ENCODE peak calls at places on chromosomes 6 and 20, in eight cellular contexts. W is KG1; G is activated CD4-positive, CD25-positive, alpha-beta regulatory T cell treated with anti-CD3 and anti-CD28 coated beads, Interleukin-2, amount 50 U/mL, for 72 hours; O is activated naive CD4-positive, alpha-beta T cell; L is lung; B is EH; F is heart right ventricle; U is HFF-Myc. V is an unnamed sample.

GRCh38 chr6:82322386-82322785 is 41.2 kb upstream of the TPBG start:
- DNase-seq in W (no peak), G (no peak), O (no peak), L (no peak), B (no peak), F (no peak), U (no peak), V (no peak)

GRCh38 chr6:86793649-86794048 is 143.7 kb upstream of the HTR1E start:
- DNase-seq in W (no peak), G (no peak), O (no peak), L (no peak), B (no peak), F (no peak), U (no peak), V (no peak)

GRCh38 chr6:34273242-34273805 is 24.5 kb upstream of the SMIM29 start:
- DNase-seq in W (no peak), G (no peak), O (no peak), L (peak), B (peak), F (peak), U (no peak), V (peak)

GRCh38 chr6:10529231-10529801 is 8.2 kb downstream of the GCNT2 start:
- DNase-seq in W (no peak), G (no peak), O (no peak), L (peak), B (peak), F (no peak), U (no peak), V (no peak)

GRCh38 chr6:45590751-45591184 is 213.0 kb upstream of the SUPT3H start:
- DNase-seq in W (no peak), G (no peak), O (no peak), L (peak), B (peak), F (no peak), U (no peak), V (no peak)

GRCh38 chr6:167758309-167759023 is 68.2 kb upstream of the AFDN start:
- DNase-seq in W (no peak), G (no peak), O (no peak), L (no peak), B (no peak), F (no peak), U (no peak), V (peak)

GRCh38 chr6:169852504-169853195 is 101.2 kb downstream of the ERMARD start:
- DNase-seq in W (no peak), G (no peak), O (no peak), L (peak), B (no peak), F (no peak), U (no peak), V (peak)

GRCh38 chr6:88823998-88824397 is 139.4 kb downstream of the RNGTT start:
- DNase-seq in W (no peak), G (no peak), O (no peak), L (no peak), B (peak), F (no peak), U (peak), V (no peak)

GRCh38 chr6:117605169-117605826 is 3.0 kb upstream of the GOPC start:
- DNase-seq in W (peak), G (no peak), O (no peak), L (no peak), B (peak), F (no peak), U (peak), V (no peak)

GRCh38 chr6:35181313-35181932 is 32.3 kb upstream of the SCUBE3 start:
- DNase-seq in W (no peak), G (no peak), O (no peak), L (peak), B (peak), F (no peak), U (peak), V (peak)

GRCh38 chr6:159790947-159791598 is 806 bp downstream of the MRPL18 start:
- DNase-seq in W (no peak), G (no peak), O (no peak), L (no peak), B (no peak), F (no peak), U (no peak), V (no peak)

GRCh38 chr20:38125157-38126056 is 39.7 kb downstream of the TGM2 start:
- DNase-seq in W (no peak), G (no peak), O (no peak), L (peak), B (peak), F (peak), U (no peak), V (peak)

GRCh38 chr6:90222008-90222407 is 74.6 kb downstream of the BACH2 start:
- DNase-seq in W (no peak), G (no peak), O (no peak), L (no peak), B (no peak), F (no peak), U (no peak), V (no peak)

GRCh38 chr6:140541288-140541687 is 1166.8 kb upstream of the CITED2 start:
- DNase-seq in W (no peak), G (no peak), O (no peak), L (no peak), B (peak), F (no peak), U (peak), V (no peak)

GRCh38 chr6:84021625-84022024 is 11.9 kb upstream of the MRAP2 start:
- DNase-seq in W (no peak), G (no peak), O (no peak), L (no peak), B (no peak), F (no peak), U (no peak), V (no peak)

GRCh38 chr6:2028457-2029038 is 216.9 kb downstream of the GMDS start:
- DNase-seq in W (peak), G (no peak), O (no peak), L (no peak), B (peak), F (no peak), U (no peak), V (no peak)

GRCh38 chr6:107187630-107188029 is 72.3 kb upstream of the BEND3 start:
- DNase-seq in W (no peak), G (no peak), O (no peak), L (no peak), B (no peak), F (no peak), U (no peak), V (no peak)

GRCh38 chr6:65450451-65450850 is 256.6 kb downstream of the EYS start:
- DNase-seq in W (no peak), G (no peak), O (no peak), L (no peak), B (no peak), F (no peak), U (no peak), V (no peak)

GRCh38 chr6:41921712-41921998 is 356 bp downstream of the BYSL start:
- DNase-seq in W (no peak), G (no peak), O (no peak), L (no peak), B (no peak), F (no peak), U (no peak), V (no peak)

GRCh38 chr6:20426177-20427082 is 24.8 kb downstream of the E2F3 start:
- DNase-seq in W (no peak), G (no peak), O (no peak), L (no peak), B (no peak), F (no peak), U (no peak), V (no peak)

GRCh38 chr6:104955491-104955890 is 1.4 kb upstream of the LIN28B start:
- DNase-seq in W (no peak), G (no peak), O (no peak), L (no peak), B (no peak), F (no peak), U (no peak), V (no peak)

GRCh38 chr20:32244150-32244823 is 33.2 kb upstream of the KIF3B start:
- DNase-seq in W (no peak), G (no peak), O (no peak), L (no peak), B (peak), F (no peak), U (no peak), V (no peak)

GRCh38 chr6:33156561-33156960 is 35.7 kb downstream of the COL11A2 start:
- DNase-seq in W (no peak), G (no peak), O (no peak), L (no peak), B (no peak), F (no peak), U (no peak), V (no peak)

GRCh38 chr6:137873273-137873762 is 6.3 kb downstream of the TNFAIP3 start:
- DNase-seq in W (no peak), G (no peak), O (no peak), L (peak), B (peak), F (no peak), U (peak), V (peak)

GRCh38 chr6:37990762-37991525 is 171.4 kb downstream of the ZFAND3 start:
- DNase-seq in W (no peak), G (no peak), O (no peak), L (no peak), B (peak), F (no peak), U (peak), V (no peak)

GRCh38 chr6:163137036-163137435 is 277.5 kb upstream of the QKI start:
- DNase-seq in W (no peak), G (no peak), O (no peak), L (no peak), B (no peak), F (no peak), U (no peak), V (no peak)

GRCh38 chr20:47117325-47117724 is 222.7 kb downstream of the EYA2 start:
- DNase-seq in W (no peak), G (no peak), O (no peak), L (no peak), B (no peak), F (no peak), U (no peak), V (no peak)

GRCh38 chr20:17856024-17856564 is 112.5 kb downstream of the SNX5 start:
- DNase-seq in W (no peak), G (no peak), O (no peak), L (no peak), B (no peak), F (no peak), U (no peak), V (peak)

GRCh38 chr6:149346075-149346474 is 28.6 kb downstream of the TAB2 start:
- DNase-seq in W (no peak), G (no peak), O (no peak), L (no peak), B (no peak), F (no peak), U (no peak), V (no peak)

GRCh38 chr6:33905081-33905609 is 101.3 kb upstream of the MLN start:
- DNase-seq in W (peak), G (no peak), O (peak), L (no peak), B (no peak), F (no peak), U (no peak), V (no peak)

GRCh38 chr6:132259070-132259469 is 142.2 kb downstream of the MOXD1 start:
- DNase-seq in W (no peak), G (no peak), O (no peak), L (no peak), B (peak), F (no peak), U (peak), V (no peak)

GRCh38 chr6:163828038-163828790 is 413.7 kb downstream of the QKI start:
- DNase-seq in W (no peak), G (no peak), O (no peak), L (no peak), B (peak), F (peak), U (no peak), V (no peak)

GRCh38 chr6:100504786-100505737 is 40.3 kb upstream of the SIM1 start:
- DNase-seq in W (no peak), G (no peak), O (no peak), L (no peak), B (peak), F (no peak), U (peak), V (no peak)

GRCh38 chr6:26550250-26550993 is 12.3 kb downstream of the HMGN4 start:
- DNase-seq in W (no peak), G (peak), O (peak), L (no peak), B (peak), F (peak), U (no peak), V (no peak)

GRCh38 chr20:25308671-25309394 is 60.9 kb downstream of the PYGB start:
- DNase-seq in W (no peak), G (no peak), O (no peak), L (no peak), B (peak), F (no peak), U (no peak), V (peak)

V was measured in tibial artery.